ENCODE peak calls at places on chromosomes 11 and 22, in four cellular contexts. R is SW 1271, D is ACHN, U is NCI-H748 treated with DMSO at 0.1 percent for 48 hours. L is an unnamed sample.

GRCh38 chr11:11366793-11367192 is 13.7 kb upstream of the CSNK2A3 start:
- DNase-seq in R (no peak), D (no peak), U (no peak), L (no peak)

GRCh38 chr11:114280696-114281095 is 15.5 kb upstream of the NNMT start:
- DNase-seq in U (peak), D (peak), R (no peak), L (peak)

GRCh38 chr11:406796-407650 is 7.8 kb downstream of the SIGIRR start:
- DNase-seq in R (no peak), U (no peak), D (peak), L (no peak)

GRCh38 chr11:93986716-93987115 is 34.4 kb upstream of the HEPHL1 start:
- DNase-seq in R (no peak), D (no peak), U (peak), L (peak)

GRCh38 chr11:58524232-58525036 is 16.5 kb upstream of the OR5B21 start:
- DNase-seq in D (peak), R (no peak), U (peak), L (peak)

GRCh38 chr22:19325296-19325950 is 33.9 kb upstream of the CLTCL1 start:
- DNase-seq in D (no peak), U (no peak), R (no peak), L (no peak)

GRCh38 chr11:94184861-94185260 is 56.2 kb downstream of the PANX1 start:
- DNase-seq in U (no peak), R (no peak), D (no peak), L (no peak)

GRCh38 chr11:126346586-126346940 is 8.9 kb upstream of the ST3GAL4 start:
- DNase-seq in R (no peak), U (no peak), D (no peak), L (peak)

GRCh38 chr11:109914809-109915653 is 178.2 kb upstream of the ZC3H12C start:
- DNase-seq in U (no peak), R (no peak), D (no peak), L (no peak)

GRCh38 chr11:117730256-117730800 is 66.7 kb downstream of the DSCAML1 start:
- DNase-seq in R (no peak), U (no peak), D (no peak), L (no peak)

GRCh38 chr11:20278727-20279126 is 84.8 kb upstream of the HTATIP2 start:
- DNase-seq in D (no peak), U (no peak), R (no peak), L (no peak)

GRCh38 chr11:69647761-69648497 is 7.0 kb downstream of the CCND1 start:
- DNase-seq in R (no peak), U (no peak), D (no peak), L (no peak)

GRCh38 chr22:20192972-20193760 is 42.3 kb upstream of the CCDC188 start:
- DNase-seq in R (no peak), U (no peak), D (no peak), L (no peak)

GRCh38 chr11:64619196-64619595 is 28.2 kb downstream of the SLC22A12 start:
- DNase-seq in D (no peak), U (no peak), R (no peak), L (no peak)

GRCh38 chr22:23057331-23057730 is 13.0 kb upstream of the GNAZ start:
- DNase-seq in R (no peak), U (no peak), D (no peak), L (no peak)

GRCh38 chr11:118892515-118892914 is 8.8 kb downstream of the CXCR5 start:
- DNase-seq in D (no peak), R (no peak), U (no peak), L (peak)

GRCh38 chr11:22459053-22459452 is 120.9 kb downstream of the SLC17A6 start:
- DNase-seq in R (peak), D (no peak), U (no peak), L (no peak)

GRCh38 chr22:30187726-30188407 is 58.7 kb downstream of the LIF start:
- DNase-seq in R (no peak), U (no peak), D (no peak), L (no peak)

GRCh38 chr11:20759541-20759940 is 90.2 kb downstream of the NELL1 start:
- DNase-seq in U (no peak), R (no peak), D (no peak), L (no peak)

GRCh38 chr22:19289475-19290161 is 1.9 kb downstream of the CLTCL1 start:
- DNase-seq in U (no peak), D (peak), R (no peak), L (no peak)

GRCh38 chr11:55501014-55501413 is 53.3 kb upstream of the OR4C15 start:
- DNase-seq in D (no peak), U (no peak), R (no peak), L (no peak)

GRCh38 chr11:34002420-34002819 is 49.1 kb upstream of the CAPRIN1 start:
- DNase-seq in U (no peak), R (no peak), D (no peak), L (no peak)

GRCh38 chr11:41954034-41954433 is 494.6 kb upstream of the LRRC4C start:
- DNase-seq in D (no peak), R (no peak), U (no peak), L (no peak)

GRCh38 chr22:25368271-25368670 is 148.8 kb downstream of the CRYBB2 start:
- DNase-seq in R (no peak), U (no peak), D (no peak), L (no peak)

GRCh38 chr11:67282155-67282875 is 6.8 kb upstream of the ANKRD13D start:
- DNase-seq in R (no peak), D (no peak), U (no peak), L (no peak)

GRCh38 chr11:46105902-46106301 is 15.4 kb downstream of the PHF21A start:
- DNase-seq in D (no peak), U (no peak), R (no peak), L (no peak)

GRCh38 chr11:105245781-105246315 is 106.3 kb upstream of the CARD18 start:
- DNase-seq in U (no peak), R (no peak), D (no peak), L (no peak)

GRCh38 chr22:26642465-26643367 is 14.7 kb upstream of the MIAT start:
- DNase-seq in U (peak), R (no peak), D (no peak), L (peak)

GRCh38 chr11:134802116-134802515 is 390.1 kb upstream of the B3GAT1 start:
- DNase-seq in D (no peak), R (no peak), U (no peak), L (no peak)

GRCh38 chr11:32829680-32830412 is at the start of gene PRRG4:
- DNase-seq in U (no peak), D (peak), R (no peak), L (peak)

GRCh38 chr11:96967616-96968015 is 577.8 kb downstream of the JRKL start:
- DNase-seq in R (no peak), U (no peak), D (no peak), L (no peak)

GRCh38 chr11:27485930-27486773 is 13.6 kb upstream of the LGR4 start:
- DNase-seq in D (peak), U (peak), R (no peak), L (peak)

GRCh38 chr11:105719073-105719846 is 109.4 kb downstream of the GRIA4 start:
- DNase-seq in U (peak), D (peak), R (no peak), L (peak)

GRCh38 chr22:45493286-45493771 is 9.4 kb upstream of the FBLN1 start:
- DNase-seq in D (no peak), R (no peak), U (no peak), L (no peak)

GRCh38 chr11:97965849-97966646 is 1054.7 kb upstream of the CNTN5 start:
- DNase-seq in R (peak), D (peak), U (no peak), L (no peak)

L was measured in COR-L47.